ENCODE peak calls at places on chromosomes 7 and 10, in six cellular contexts. F is lung, K is neural crest cell, Z is nucleus accumbens, V is G401, A is nephron progenitor cell. N is an unnamed sample.

GRCh38 chr7:131633342-131633843 is 77.0 kb upstream of the PODXL start:
- DNase-seq in F (no peak), K (no peak), Z (no peak), V (no peak), A (no peak), N (no peak)

GRCh38 chr7:29039747-29040569 is 81.8 kb upstream of the TRIL start:
- DNase-seq in F (no peak), K (no peak), Z (no peak), V (no peak), A (no peak), N (no peak)

GRCh38 chr10:4651404-4652037 is 174.5 kb upstream of the AKR1E2 start:
- DNase-seq in F (no peak), K (no peak), Z (no peak), V (no peak), A (no peak), N (no peak)

GRCh38 chr7:84042110-84042539 is 152.5 kb downstream of the SEMA3A start:
- DNase-seq in F (no peak), K (no peak), Z (no peak), V (no peak), A (no peak), N (no peak)

GRCh38 chr10:1196656-1197055 is 140.5 kb downstream of the WDR37 start:
- DNase-seq in F (no peak), K (no peak), Z (no peak), V (no peak), A (no peak), N (no peak)

GRCh38 chr10:128013626-128014025 is 106.7 kb downstream of the PTPRE start:
- DNase-seq in F (no peak), K (no peak), Z (no peak), V (no peak), A (no peak), N (no peak)

GRCh38 chr10:124414077-124414476 is 4.6 kb downstream of the OAT start:
- DNase-seq in F (no peak), K (no peak), Z (no peak), V (peak), A (no peak), N (no peak)

GRCh38 chr10:35355971-35356724 is 19.8 kb downstream of the CCNY start:
- DNase-seq in F (no peak), K (no peak), Z (peak), V (no peak), A (no peak), N (no peak)

GRCh38 chr10:88865281-88865876 is 13.7 kb upstream of the ANKRD22 start:
- DNase-seq in F (no peak), K (no peak), Z (no peak), V (no peak), A (no peak), N (no peak)

GRCh38 chr10:2202401-2202800 is 465.1 kb upstream of the ADARB2 start:
- DNase-seq in F (no peak), K (no peak), Z (no peak), V (no peak), A (peak), N (no peak)

GRCh38 chr7:42314696-42315095 is 77.7 kb upstream of the GLI3 start:
- DNase-seq in F (no peak), K (no peak), Z (no peak), V (no peak), A (no peak), N (no peak)

GRCh38 chr10:95276367-95277200 is 14.2 kb downstream of the PDLIM1 start:
- DNase-seq in F (no peak), K (no peak), Z (no peak), V (no peak), A (no peak), N (no peak)

GRCh38 chr7:47329320-47329926 is 252.5 kb downstream of the TNS3 start:
- DNase-seq in F (no peak), K (no peak), Z (no peak), V (no peak), A (no peak), N (peak)

GRCh38 chr10:23408330-23408976 is 30.4 kb upstream of the OTUD1 start:
- DNase-seq in F (no peak), K (no peak), Z (no peak), V (no peak), A (no peak), N (no peak)

GRCh38 chr10:57627642-57628178 is 640.0 kb downstream of the IPMK start:
- DNase-seq in F (no peak), K (no peak), Z (no peak), V (no peak), A (no peak), N (no peak)

GRCh38 chr10:110431659-110432058 is 66.0 kb upstream of the DUSP5 start:
- DNase-seq in F (no peak), K (no peak), Z (no peak), V (peak), A (no peak), N (peak)

GRCh38 chr10:116655573-116655972 is 34.8 kb downstream of the PNLIPRP2 start:
- DNase-seq in F (no peak), K (no peak), Z (no peak), V (no peak), A (no peak), N (no peak)

GRCh38 chr7:75623390-75624133 is 115.2 kb downstream of the HIP1 start:
- DNase-seq in F (peak), K (no peak), Z (peak), V (peak), A (no peak), N (no peak)

GRCh38 chr7:119838444-119838843 is 434.5 kb upstream of the KCND2 start:
- DNase-seq in F (no peak), K (no peak), Z (no peak), V (no peak), A (no peak), N (no peak)

GRCh38 chr7:92159-92767 is 100.1 kb upstream of the FAM20C start:
- DNase-seq in F (no peak), K (no peak), Z (no peak), V (no peak), A (no peak), N (no peak)

GRCh38 chr7:105639677-105640493 is 58.6 kb upstream of the EFCAB10 start:
- DNase-seq in F (no peak), K (no peak), Z (no peak), V (no peak), A (peak), N (no peak)

GRCh38 chr10:104577861-104578480 is 63.1 kb upstream of the SORCS3 start:
- DNase-seq in F (peak), K (no peak), Z (no peak), V (no peak), A (no peak), N (no peak)

GRCh38 chr7:112437038-112437437 is 13.2 kb upstream of the IFRD1 start:
- DNase-seq in F (no peak), K (no peak), Z (no peak), V (no peak), A (no peak), N (no peak)

GRCh38 chr7:98322331-98323260 is 41.1 kb downstream of the BRI3 start:
- DNase-seq in F (no peak), K (no peak), Z (no peak), V (no peak), A (no peak), N (no peak)

GRCh38 chr7:75953431-75953830 is 38.5 kb downstream of the POR start:
- DNase-seq in F (no peak), K (no peak), Z (no peak), V (no peak), A (no peak), N (no peak)

GRCh38 chr10:4527281-4527960 is 298.6 kb upstream of the AKR1E2 start:
- DNase-seq in F (no peak), K (no peak), Z (no peak), V (no peak), A (no peak), N (no peak)

GRCh38 chr7:25854608-25855497 is 297.1 kb upstream of the NFE2L3 start:
- DNase-seq in F (no peak), K (peak), Z (peak), V (peak), A (peak), N (no peak)

GRCh38 chr7:27689045-27689877 is 26.6 kb upstream of the HIBADH start:
- DNase-seq in F (no peak), K (no peak), Z (no peak), V (no peak), A (no peak), N (no peak)

GRCh38 chr10:68982389-68982788 is 6.2 kb upstream of the KIFBP start:
- DNase-seq in F (no peak), K (no peak), Z (no peak), V (no peak), A (no peak), N (no peak)

GRCh38 chr10:123147635-123148413 is at the start of gene HMX2:
- DNase-seq in F (no peak), K (no peak), Z (no peak), V (no peak), A (peak), N (no peak)